ENCODE peak calls at places on chromosomes 3 and 15, in four cellular contexts. U, S, D and X are unnamed samples.

GRCh38 chr15:24684313-24684712 is 8.7 kb downstream of the NPAP1 start:
- DNase-seq in D (no peak), S (no peak), U (no peak), X (no peak)

GRCh38 chr15:50051811-50052419 is 67.1 kb downstream of the ATP8B4 start:
- DNase-seq in S (peak), D (peak), U (peak), X (peak)

GRCh38 chr3:69240651-69241578 is 118.5 kb upstream of the LMOD3 start:
- DNase-seq in U (peak), D (no peak), S (no peak), X (no peak)

GRCh38 chr15:70964686-70965085 is 72.1 kb downstream of the LRRC49 start:
- DNase-seq in D (no peak), U (no peak), S (no peak), X (no peak)

GRCh38 chr3:131221731-131222130 is 159.8 kb upstream of the NUDT16 start:
- DNase-seq in S (no peak), U (peak), D (no peak), X (peak)

GRCh38 chr3:100370751-100371150 is 30.1 kb downstream of the TOMM70 start:
- DNase-seq in U (no peak), D (no peak), S (no peak), X (peak)

GRCh38 chr3:127817331-127817821 is 4.9 kb downstream of the MGLL start:
- DNase-seq in U (peak), D (no peak), S (no peak), X (peak)

GRCh38 chr15:76973362-76973743 is 21.6 kb upstream of the PSTPIP1 start:
- DNase-seq in D (no peak), S (peak), U (peak), X (no peak)

GRCh38 chr3:150555859-150556436 is 9.4 kb downstream of the EIF2A start:
- DNase-seq in S (no peak), D (no peak), U (no peak), X (no peak)

GRCh38 chr15:47756872-47757271 is 39.6 kb downstream of the SEMA6D start:
- DNase-seq in U (peak), S (no peak), D (peak), X (peak)

GRCh38 chr15:80464952-80465645 is 60.9 kb downstream of the ARNT2 start:
- DNase-seq in S (no peak), D (no peak), U (peak), X (no peak)

GRCh38 chr3:140219161-140219745 is 284.3 kb downstream of the CLSTN2 start:
- DNase-seq in S (no peak), U (no peak), D (no peak), X (no peak)

GRCh38 chr3:140219923-140220452 is 285.0 kb downstream of the CLSTN2 start:
- DNase-seq in S (no peak), U (no peak), D (no peak), X (no peak)

GRCh38 chr3:140216249-140216648 is 281.3 kb downstream of the CLSTN2 start:
- DNase-seq in U (no peak), D (no peak), S (no peak), X (no peak)
- TF ChIP-seq CTCF in U (peak), D (no peak), S (peak), X (peak)

GRCh38 chr3:49656541-49657112 is 17.5 kb upstream of the APEH start:
- DNase-seq in D (no peak), U (no peak), S (no peak), X (no peak)
- TF ChIP-seq CTCF in D (no peak), U (peak), S (no peak), X (no peak)

GRCh38 chr3:120167488-120167887 is 73.2 kb upstream of the GSK3B start:
- DNase-seq in D (no peak), U (no peak), S (no peak), X (no peak)
- TF ChIP-seq CTCF in D (no peak), U (no peak), S (no peak), X (no peak)

DNA sequence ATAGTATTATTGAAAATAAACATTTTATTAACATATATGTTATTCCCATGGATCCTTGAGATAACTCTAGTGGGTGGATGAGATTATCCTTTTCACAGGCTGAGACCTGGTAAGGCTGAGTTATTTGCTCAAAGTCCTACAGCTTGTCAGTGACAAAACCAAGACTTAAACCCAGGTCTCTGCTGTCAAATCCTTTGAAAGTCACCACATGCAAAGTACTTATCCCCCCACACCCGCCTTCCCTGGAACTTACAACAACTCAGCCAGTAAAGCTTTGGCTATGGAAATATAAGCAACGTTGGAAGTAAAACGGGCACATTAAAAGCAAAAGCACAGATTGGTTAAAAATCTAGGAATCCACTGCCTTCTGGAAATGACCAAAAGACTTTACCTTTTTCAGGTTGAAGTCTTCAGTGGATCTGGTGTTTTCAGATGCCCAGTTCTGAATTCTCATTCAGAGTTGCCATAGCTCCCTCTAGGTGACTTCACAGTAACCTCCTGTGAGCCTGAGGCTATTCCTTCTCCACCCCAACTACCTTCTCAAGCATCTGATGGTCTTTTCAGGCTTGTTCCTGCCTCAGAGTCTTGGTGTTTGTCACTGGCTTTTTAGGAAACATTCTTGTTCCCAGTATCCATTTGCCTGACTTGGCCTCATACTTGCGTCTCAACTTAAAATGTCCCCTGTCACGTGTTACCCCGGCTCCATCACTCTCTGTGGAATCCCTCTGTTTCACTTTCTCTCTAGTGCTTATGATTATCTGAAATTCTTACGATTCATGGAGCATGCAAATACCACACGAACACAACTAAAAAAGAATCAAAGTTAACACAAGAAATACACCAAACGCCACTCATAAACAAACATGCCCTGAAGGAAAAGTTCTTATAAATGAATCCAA is 131.2 kb downstream of the MAGI1 start:
- DNase-seq in D (no peak), U (no peak), S (no peak), X (no peak)
- TF ChIP-seq CTCF in D (no peak), U (no peak), S (peak), X (no peak)

DNA sequence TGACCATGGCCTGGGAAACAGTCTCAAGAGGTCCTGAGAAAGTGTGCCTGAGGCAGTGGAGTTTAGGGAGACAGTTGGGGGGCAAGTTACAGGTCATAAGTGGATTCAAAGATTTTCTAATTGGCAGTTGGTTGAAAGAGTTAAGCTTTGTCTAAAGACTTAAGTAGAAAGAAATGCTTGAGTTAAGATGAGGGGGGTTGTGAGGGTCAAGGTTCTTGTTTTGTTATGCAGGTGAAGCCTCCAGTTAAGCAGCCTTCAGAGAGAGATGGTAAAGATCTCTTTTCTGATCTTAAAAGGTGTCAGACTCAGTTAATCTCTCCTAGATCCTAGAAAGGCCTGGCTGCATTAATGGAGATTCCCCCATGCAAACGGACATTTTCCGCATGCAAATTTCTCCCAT is 356.3 kb upstream of the C2CD4B start:
- DNase-seq in U (no peak), S (no peak), D (no peak), X (no peak)
- TF ChIP-seq CTCF in U (no peak), S (no peak), D (no peak), X (no peak)

DNA sequence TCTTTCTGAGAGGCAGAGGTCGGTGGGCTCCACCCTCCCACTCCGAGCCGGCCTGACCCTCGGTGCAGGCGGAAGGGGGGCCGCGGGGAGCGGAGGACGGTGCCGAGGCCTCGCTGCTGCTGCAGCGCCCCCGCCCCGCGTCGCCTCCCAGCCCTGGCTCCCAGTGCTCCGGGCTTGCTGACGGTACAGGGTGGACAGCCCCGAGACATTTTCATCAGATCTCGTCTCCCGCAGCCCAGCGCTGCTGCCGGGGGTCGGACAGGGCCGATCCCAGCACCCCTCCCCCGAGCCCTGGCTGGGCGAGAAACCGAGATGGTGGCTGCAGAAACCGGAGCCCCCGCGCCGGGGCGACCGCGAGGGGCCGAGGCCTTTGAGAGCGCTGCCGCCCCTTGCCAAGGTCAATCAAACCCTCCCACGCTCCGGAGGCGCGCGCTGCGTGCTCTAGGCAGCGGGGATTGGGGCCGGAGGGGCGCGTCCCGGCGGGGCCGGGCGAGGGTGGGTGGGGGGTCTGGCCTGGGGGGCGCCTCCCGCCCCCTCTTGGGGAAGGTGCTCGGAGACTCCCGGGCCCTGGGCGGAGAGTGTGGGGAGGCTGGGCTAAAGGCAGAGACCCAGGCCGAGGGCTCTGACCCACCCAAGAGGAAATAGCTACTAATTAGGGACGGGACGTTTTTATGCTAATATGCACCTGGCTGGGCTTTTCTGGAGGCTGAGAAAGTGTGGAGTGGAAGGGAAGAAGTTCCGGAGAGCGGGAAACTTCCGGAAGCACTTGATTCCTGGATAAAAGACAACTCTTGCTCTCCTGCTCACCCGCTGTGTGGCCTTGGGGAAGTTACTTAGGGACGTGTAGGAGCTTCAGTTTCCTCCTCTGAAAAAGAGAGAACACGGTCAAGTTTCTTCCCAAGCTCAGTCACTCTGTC is 42.7 kb downstream of the EPHB3 start:
- DNase-seq in D (peak), S (peak), U (no peak), X (no peak)
- TF ChIP-seq CTCF in D (peak), S (peak), U (no peak), X (no peak)

DNA sequence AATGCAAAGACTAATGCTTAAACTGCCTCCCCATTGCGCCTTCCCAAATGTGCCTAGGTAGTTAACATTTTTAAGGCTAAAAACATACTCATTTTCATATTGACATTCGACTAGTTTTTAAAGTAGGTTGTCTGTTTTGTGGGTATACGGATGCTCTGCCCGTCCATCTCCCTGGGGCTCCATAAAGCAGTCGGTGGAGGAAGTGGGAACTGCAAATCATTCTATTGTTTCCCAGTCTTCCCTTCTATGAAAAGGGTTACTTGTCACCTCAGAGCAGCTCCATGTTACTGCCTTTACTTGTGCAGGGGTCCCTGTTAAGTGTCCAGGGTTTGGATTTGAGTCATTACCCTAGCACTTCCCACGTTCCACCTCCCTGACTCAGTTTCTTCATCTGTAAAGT is 10.9 kb downstream of the CHCHD6 start:
- DNase-seq in U (no peak), S (no peak), D (no peak), X (no peak)
- TF ChIP-seq CTCF in U (no peak), S (peak), D (no peak), X (peak)

DNA sequence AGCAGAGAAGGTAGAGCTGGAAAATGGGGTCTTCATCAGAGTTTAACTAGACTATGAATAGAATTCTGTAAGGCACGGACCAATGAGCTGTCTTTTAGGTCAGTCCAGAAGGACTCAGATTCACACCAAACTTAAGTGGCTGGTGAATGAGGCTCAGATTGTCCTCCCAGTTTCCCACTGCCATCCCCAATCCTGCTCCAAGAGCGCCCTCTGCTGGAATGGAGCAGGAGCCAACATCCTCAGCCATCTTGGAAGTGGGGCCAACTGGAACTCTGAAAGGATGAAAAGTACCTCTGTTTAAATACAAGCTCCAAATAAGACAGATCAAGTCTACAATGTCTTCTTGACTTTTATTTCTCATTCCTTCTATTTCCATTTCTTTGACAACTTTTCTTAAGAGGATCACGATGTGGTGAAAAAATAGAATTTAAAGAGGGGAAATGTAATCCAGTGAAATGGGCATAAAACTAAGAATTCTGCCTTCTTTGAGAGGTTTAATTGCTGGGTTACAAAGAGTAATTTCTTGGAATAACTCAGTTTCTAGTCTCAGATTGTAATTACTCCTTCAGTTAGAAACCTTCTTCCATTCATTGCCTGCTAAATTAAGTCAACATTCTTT is 217.1 kb upstream of the TPRG1 start:
- DNase-seq in U (peak), S (peak), D (peak), X (peak)
- TF ChIP-seq CTCF in U (peak), S (peak), D (peak), X (peak)

GRCh38 chr3:197598404-197598980 is 42.7 kb upstream of the BDH1 start:
- DNase-seq in D (no peak), U (no peak), S (no peak), X (no peak)
- TF ChIP-seq CTCF in D (no peak), U (no peak), S (no peak), X (no peak)